ENCODE peak calls at places on chromosomes 5 and 9, in four cellular contexts. One of them, this sample, is unnamed.

GRCh38 chr5:138454121-138454520 is 11.2 kb upstream of the EGR1 start:
- DNase-seq in transverse colon: no peak
- DNase-seq in activated T-helper 1 cell treated with anti-CD3 and anti-CD28 coated beads, Interleukin-2, amount 50 U/mL, for 16 hours: no peak
- DNase-seq in GF-D8: no peak
- DNase-seq in this sample: no peak

GRCh38 chr5:43753069-43753468 is 150.1 kb downstream of the NNT start:
- DNase-seq in activated T-helper 1 cell treated with anti-CD3 and anti-CD28 coated beads, Interleukin-2, amount 50 U/mL, for 16 hours: no peak
- DNase-seq in GF-D8: no peak
- DNase-seq in transverse colon: no peak
- DNase-seq in this sample: peak

GRCh38 chr9:85536076-85536475 is 205.7 kb downstream of the AGTPBP1 start:
- DNase-seq in GF-D8: no peak
- DNase-seq in activated T-helper 1 cell treated with anti-CD3 and anti-CD28 coated beads, Interleukin-2, amount 50 U/mL, for 16 hours: no peak
- DNase-seq in transverse colon: no peak
- DNase-seq in this sample: no peak

GRCh38 chr9:74729129-74729710 is 158.5 kb downstream of the TRPM6 start:
- DNase-seq in transverse colon: no peak
- DNase-seq in GF-D8: no peak
- DNase-seq in activated T-helper 1 cell treated with anti-CD3 and anti-CD28 coated beads, Interleukin-2, amount 50 U/mL, for 16 hours: no peak
- DNase-seq in this sample: no peak

GRCh38 chr5:92758552-92758951 is 822.5 kb downstream of the NR2F1-AS1 start:
- DNase-seq in activated T-helper 1 cell treated with anti-CD3 and anti-CD28 coated beads, Interleukin-2, amount 50 U/mL, for 16 hours: no peak
- DNase-seq in transverse colon: no peak
- DNase-seq in GF-D8: no peak
- DNase-seq in this sample: no peak

GRCh38 chr9:134913041-134913712 is 4.5 kb downstream of the FCN1 start:
- DNase-seq in GF-D8: no peak
- DNase-seq in transverse colon: no peak
- DNase-seq in activated T-helper 1 cell treated with anti-CD3 and anti-CD28 coated beads, Interleukin-2, amount 50 U/mL, for 16 hours: no peak
- DNase-seq in this sample: no peak

GRCh38 chr5:147055304-147055826 is 176.8 kb upstream of the PPP2R2B start:
- DNase-seq in transverse colon: no peak
- DNase-seq in GF-D8: no peak
- DNase-seq in activated T-helper 1 cell treated with anti-CD3 and anti-CD28 coated beads, Interleukin-2, amount 50 U/mL, for 16 hours: no peak
- DNase-seq in this sample: no peak

GRCh38 chr5:110221036-110221435 is 505.4 kb downstream of the TMEM232 start:
- DNase-seq in activated T-helper 1 cell treated with anti-CD3 and anti-CD28 coated beads, Interleukin-2, amount 50 U/mL, for 16 hours: no peak
- DNase-seq in transverse colon: no peak
- DNase-seq in GF-D8: no peak
- DNase-seq in this sample: no peak

GRCh38 chr5:98785244-98785643 is 11.8 kb downstream of the RGMB start:
- DNase-seq in GF-D8: no peak
- DNase-seq in transverse colon: no peak
- DNase-seq in activated T-helper 1 cell treated with anti-CD3 and anti-CD28 coated beads, Interleukin-2, amount 50 U/mL, for 16 hours: no peak
- DNase-seq in this sample: no peak

GRCh38 chr9:107707915-107708441 is 218.4 kb upstream of the KLF4 start:
- DNase-seq in GF-D8: no peak
- DNase-seq in activated T-helper 1 cell treated with anti-CD3 and anti-CD28 coated beads, Interleukin-2, amount 50 U/mL, for 16 hours: no peak
- DNase-seq in transverse colon: no peak
- DNase-seq in this sample: no peak

GRCh38 chr5:145510324-145510723 is 324.8 kb downstream of the PRELID2 start:
- DNase-seq in activated T-helper 1 cell treated with anti-CD3 and anti-CD28 coated beads, Interleukin-2, amount 50 U/mL, for 16 hours: no peak
- DNase-seq in transverse colon: no peak
- DNase-seq in GF-D8: no peak
- DNase-seq in this sample: no peak

GRCh38 chr5:67291671-67292070 is 95.1 kb upstream of the CD180 start:
- DNase-seq in transverse colon: no peak
- DNase-seq in GF-D8: no peak
- DNase-seq in activated T-helper 1 cell treated with anti-CD3 and anti-CD28 coated beads, Interleukin-2, amount 50 U/mL, for 16 hours: no peak
- DNase-seq in this sample: no peak

GRCh38 chr9:106921341-106921899 is 58.5 kb downstream of the ZNF462 start:
- DNase-seq in GF-D8: no peak
- DNase-seq in transverse colon: peak
- DNase-seq in activated T-helper 1 cell treated with anti-CD3 and anti-CD28 coated beads, Interleukin-2, amount 50 U/mL, for 16 hours: no peak
- DNase-seq in this sample: no peak

GRCh38 chr5:891117-891836 is 1.3 kb downstream of the BRD9 start:
- DNase-seq in activated T-helper 1 cell treated with anti-CD3 and anti-CD28 coated beads, Interleukin-2, amount 50 U/mL, for 16 hours: no peak
- DNase-seq in GF-D8: no peak
- DNase-seq in transverse colon: peak
- DNase-seq in this sample: no peak

GRCh38 chr9:4592886-4593285 is 69.2 kb upstream of the PLPP6 start:
- DNase-seq in GF-D8: no peak
- DNase-seq in activated T-helper 1 cell treated with anti-CD3 and anti-CD28 coated beads, Interleukin-2, amount 50 U/mL, for 16 hours: no peak
- DNase-seq in transverse colon: no peak
- DNase-seq in this sample: no peak

GRCh38 chr5:92912280-92912679 is 668.7 kb downstream of the NR2F1-AS1 start:
- DNase-seq in GF-D8: no peak
- DNase-seq in activated T-helper 1 cell treated with anti-CD3 and anti-CD28 coated beads, Interleukin-2, amount 50 U/mL, for 16 hours: no peak
- DNase-seq in transverse colon: no peak
- DNase-seq in this sample: no peak

GRCh38 chr9:23829580-23830458 is 3.8 kb upstream of the ELAVL2 start:
- DNase-seq in transverse colon: no peak
- DNase-seq in activated T-helper 1 cell treated with anti-CD3 and anti-CD28 coated beads, Interleukin-2, amount 50 U/mL, for 16 hours: no peak
- DNase-seq in GF-D8: no peak
- DNase-seq in this sample: no peak

GRCh38 chr5:174725261-174725990 is 1.0 kb downstream of the MSX2 start:
- DNase-seq in GF-D8: no peak
- DNase-seq in transverse colon: no peak
- DNase-seq in activated T-helper 1 cell treated with anti-CD3 and anti-CD28 coated beads, Interleukin-2, amount 50 U/mL, for 16 hours: no peak
- DNase-seq in this sample: no peak

GRCh38 chr5:125154321-125154811 is 407.9 kb upstream of the ZNF608 start:
- DNase-seq in transverse colon: no peak
- DNase-seq in GF-D8: no peak
- DNase-seq in activated T-helper 1 cell treated with anti-CD3 and anti-CD28 coated beads, Interleukin-2, amount 50 U/mL, for 16 hours: no peak
- DNase-seq in this sample: no peak

GRCh38 chr5:57937025-57937424 is 454.4 kb upstream of the ACTBL2 start:
- DNase-seq in activated T-helper 1 cell treated with anti-CD3 and anti-CD28 coated beads, Interleukin-2, amount 50 U/mL, for 16 hours: no peak
- DNase-seq in transverse colon: no peak
- DNase-seq in GF-D8: no peak
- DNase-seq in this sample: no peak

GRCh38 chr5:59724482-59725392 is 168.8 kb downstream of the PDE4D start:
- DNase-seq in activated T-helper 1 cell treated with anti-CD3 and anti-CD28 coated beads, Interleukin-2, amount 50 U/mL, for 16 hours: no peak
- DNase-seq in transverse colon: peak
- DNase-seq in GF-D8: no peak
- DNase-seq in this sample: peak

GRCh38 chr5:14767942-14768837 is 103.4 kb downstream of the ANKH start:
- DNase-seq in activated T-helper 1 cell treated with anti-CD3 and anti-CD28 coated beads, Interleukin-2, amount 50 U/mL, for 16 hours: no peak
- DNase-seq in transverse colon: no peak
- DNase-seq in GF-D8: no peak
- DNase-seq in this sample: no peak

GRCh38 chr9:110114086-110114887 is 93.7 kb downstream of the C9orf152 start:
- DNase-seq in activated T-helper 1 cell treated with anti-CD3 and anti-CD28 coated beads, Interleukin-2, amount 50 U/mL, for 16 hours: no peak
- DNase-seq in transverse colon: no peak
- DNase-seq in GF-D8: no peak
- DNase-seq in this sample: no peak

GRCh38 chr9:107020040-107020530 is 157.1 kb downstream of the ZNF462 start:
- DNase-seq in activated T-helper 1 cell treated with anti-CD3 and anti-CD28 coated beads, Interleukin-2, amount 50 U/mL, for 16 hours: no peak
- DNase-seq in transverse colon: no peak
- DNase-seq in GF-D8: no peak
- DNase-seq in this sample: no peak

GRCh38 chr5:135229679-135230132 is 169.3 kb downstream of the MACROH2A1 start:
- DNase-seq in transverse colon: no peak
- DNase-seq in GF-D8: peak
- DNase-seq in activated T-helper 1 cell treated with anti-CD3 and anti-CD28 coated beads, Interleukin-2, amount 50 U/mL, for 16 hours: no peak
- DNase-seq in this sample: no peak

GRCh38 chr5:117859161-117859560 is 1129.2 kb downstream of the DTWD2 start:
- DNase-seq in GF-D8: no peak
- DNase-seq in activated T-helper 1 cell treated with anti-CD3 and anti-CD28 coated beads, Interleukin-2, amount 50 U/mL, for 16 hours: no peak
- DNase-seq in transverse colon: no peak
- DNase-seq in this sample: peak

GRCh38 chr9:130298663-130299279 is 33.2 kb downstream of the HMCN2 start:
- DNase-seq in transverse colon: no peak
- DNase-seq in activated T-helper 1 cell treated with anti-CD3 and anti-CD28 coated beads, Interleukin-2, amount 50 U/mL, for 16 hours: no peak
- DNase-seq in GF-D8: no peak
- DNase-seq in this sample: no peak

GRCh38 chr5:179326176-179326997 is 18.9 kb downstream of the ADAMTS2 start:
- DNase-seq in activated T-helper 1 cell treated with anti-CD3 and anti-CD28 coated beads, Interleukin-2, amount 50 U/mL, for 16 hours: no peak
- DNase-seq in GF-D8: no peak
- DNase-seq in transverse colon: peak
- DNase-seq in this sample: no peak

GRCh38 chr9:6105738-6106137 is 90.3 kb upstream of the RANBP6 start:
- DNase-seq in activated T-helper 1 cell treated with anti-CD3 and anti-CD28 coated beads, Interleukin-2, amount 50 U/mL, for 16 hours: no peak
- DNase-seq in GF-D8: no peak
- DNase-seq in transverse colon: no peak
- DNase-seq in this sample: no peak

GRCh38 chr5:107129051-107129450 is 541.7 kb downstream of the EFNA5 start:
- DNase-seq in transverse colon: no peak
- DNase-seq in activated T-helper 1 cell treated with anti-CD3 and anti-CD28 coated beads, Interleukin-2, amount 50 U/mL, for 16 hours: no peak
- DNase-seq in GF-D8: no peak
- DNase-seq in this sample: no peak

GRCh38 chr5:41822036-41822435 is 48.2 kb downstream of the OXCT1 start:
- DNase-seq in GF-D8: no peak
- DNase-seq in activated T-helper 1 cell treated with anti-CD3 and anti-CD28 coated beads, Interleukin-2, amount 50 U/mL, for 16 hours: no peak
- DNase-seq in transverse colon: no peak
- DNase-seq in this sample: no peak

GRCh38 chr5:149724130-149724850 is 5.8 kb upstream of the PPARGC1B start:
- DNase-seq in GF-D8: no peak
- DNase-seq in activated T-helper 1 cell treated with anti-CD3 and anti-CD28 coated beads, Interleukin-2, amount 50 U/mL, for 16 hours: no peak
- DNase-seq in transverse colon: no peak
- DNase-seq in this sample: peak

GRCh38 chr9:107875571-107875980 is 386.0 kb upstream of the KLF4 start:
- DNase-seq in GF-D8: no peak
- DNase-seq in activated T-helper 1 cell treated with anti-CD3 and anti-CD28 coated beads, Interleukin-2, amount 50 U/mL, for 16 hours: no peak
- DNase-seq in transverse colon: no peak
- DNase-seq in this sample: no peak

GRCh38 chr5:181223041-181223728 is at the start of gene TRIM41:
- DNase-seq in transverse colon: peak
- DNase-seq in activated T-helper 1 cell treated with anti-CD3 and anti-CD28 coated beads, Interleukin-2, amount 50 U/mL, for 16 hours: peak
- DNase-seq in GF-D8: no peak
- DNase-seq in this sample: no peak

GRCh38 chr9:93830224-93830596 is 124.9 kb downstream of the BARX1 start:
- DNase-seq in transverse colon: no peak
- DNase-seq in GF-D8: no peak
- DNase-seq in activated T-helper 1 cell treated with anti-CD3 and anti-CD28 coated beads, Interleukin-2, amount 50 U/mL, for 16 hours: no peak
- DNase-seq in this sample: no peak

GRCh38 chr5:152349683-152350526 is 55.2 kb downstream of the NMUR2 start:
- DNase-seq in activated T-helper 1 cell treated with anti-CD3 and anti-CD28 coated beads, Interleukin-2, amount 50 U/mL, for 16 hours: no peak
- DNase-seq in transverse colon: peak
- DNase-seq in GF-D8: no peak
- DNase-seq in this sample: no peak

GRCh38 chr5:168356592-168356991 is 65.1 kb downstream of the WWC1 start:
- DNase-seq in transverse colon: no peak
- DNase-seq in GF-D8: no peak
- DNase-seq in activated T-helper 1 cell treated with anti-CD3 and anti-CD28 coated beads, Interleukin-2, amount 50 U/mL, for 16 hours: no peak
- DNase-seq in this sample: no peak

GRCh38 chr9:99351647-99352046 is 129.6 kb downstream of the SEC61B start:
- DNase-seq in activated T-helper 1 cell treated with anti-CD3 and anti-CD28 coated beads, Interleukin-2, amount 50 U/mL, for 16 hours: no peak
- DNase-seq in GF-D8: no peak
- DNase-seq in transverse colon: no peak
- DNase-seq in this sample: no peak

GRCh38 chr5:141982626-141983025 is 13.7 kb downstream of the RNF14 start:
- DNase-seq in transverse colon: no peak
- DNase-seq in activated T-helper 1 cell treated with anti-CD3 and anti-CD28 coated beads, Interleukin-2, amount 50 U/mL, for 16 hours: no peak
- DNase-seq in GF-D8: no peak
- DNase-seq in this sample: no peak